ENCODE peak calls at places on chromosomes 11 and 22, in five cellular contexts. W is IMR-90, K is GM13977, Y is AG09319, Q is Peyer's patch. R is an unnamed sample.

GRCh38 chr11:43547900-43548381 is 132.6 kb upstream of the HSD17B12 start:
- DNase-seq in W (no peak), K (no peak), Y (no peak), Q (no peak), R (no peak)

GRCh38 chr22:19571207-19571795 is 47.1 kb upstream of the CLDN5 start:
- DNase-seq in W (peak; percentile 63), K (no peak), Y (no peak), Q (no peak), R (no peak)

GRCh38 chr22:31451709-31452571 is 37.7 kb downstream of the EIF4ENIF1 start:
- DNase-seq in W (peak; percentile 59), K (peak; percentile 24), Y (peak; percentile 12), Q (no peak), R (peak; percentile 41)

GRCh38 chr11:116874251-116874650 is 36.8 kb upstream of the APOA1 start:
- DNase-seq in W (peak; percentile 43), K (no peak), Y (no peak), Q (no peak), R (no peak)

GRCh38 chr11:123069878-123070821 is 8.2 kb upstream of the HSPA8 start:
- DNase-seq in W (no peak), K (peak; percentile 51), Y (no peak), Q (no peak), R (peak; percentile 49)

GRCh38 chr11:101127699-101128570 is 1.7 kb downstream of the PGR start:
- DNase-seq in W (no peak), K (peak; percentile 21), Y (no peak), Q (no peak), R (peak; percentile 27)

GRCh38 chr11:12950681-12951080 is 58.4 kb upstream of the RASSF10 start:
- DNase-seq in W (peak; percentile 43), K (no peak), Y (no peak), Q (no peak), R (no peak)

GRCh38 chr22:47376322-47376700 is 613.9 kb downstream of the TBC1D22A start:
- DNase-seq in W (no peak), K (no peak), Y (no peak), Q (no peak), R (no peak)

GRCh38 chr11:118924591-118925585 is 838 bp downstream of the BCL9L start:
- DNase-seq in W (peak; percentile 33), K (peak; percentile 87), Y (no peak), Q (peak; percentile 61), R (peak; percentile 83)

GRCh38 chr22:31488988-31489617 is 539 bp downstream of the EIF4ENIF1 start:
- DNase-seq in W (peak; percentile 7), K (peak; percentile 55), Y (no peak), Q (peak; percentile 46), R (peak; percentile 69)

GRCh38 chr22:24003887-24004286 is 1.4 kb downstream of the GSTT4 start:
- DNase-seq in W (no peak), K (peak; percentile 16), Y (no peak), Q (no peak), R (peak; percentile 27)

GRCh38 chr22:23527971-23528740 is 51.9 kb downstream of the IGLL1 start:
- DNase-seq in W (no peak), K (no peak), Y (no peak), Q (peak; percentile 36), R (no peak)

GRCh38 chr11:17013548-17014320 is 480 bp downstream of the PLEKHA7 start:
- DNase-seq in W (no peak), K (peak; percentile 67), Y (no peak), Q (no peak), R (peak; percentile 53)

GRCh38 chr11:116062129-116062525 is 557.9 kb upstream of the CADM1 start:
- DNase-seq in W (no peak), K (no peak), Y (no peak), Q (no peak), R (no peak)

GRCh38 chr11:105718641-105719040 is 108.8 kb downstream of the GRIA4 start:
- DNase-seq in W (no peak), K (no peak), Y (no peak), Q (no peak), R (no peak)

GRCh38 chr11:119055901-119056300 is 1.1 kb downstream of the HYOU1 start:
- DNase-seq in W (peak; percentile 37), K (no peak), Y (no peak), Q (no peak), R (no peak)

GRCh38 chr11:3753110-3753509 is 44.2 kb downstream of the NUP98 start:
- DNase-seq in W (no peak), K (no peak), Y (no peak), Q (no peak), R (no peak)

GRCh38 chr11:8617063-8617462 is 23.0 kb upstream of the STK33 start:
- DNase-seq in W (no peak), K (no peak), Y (no peak), Q (no peak), R (no peak)

GRCh38 chr11:11211186-11211585 is 141.9 kb downstream of the CSNK2A3 start:
- DNase-seq in W (no peak), K (no peak), Y (no peak), Q (no peak), R (no peak)

GRCh38 chr11:11208994-11209393 is 144.1 kb downstream of the CSNK2A3 start:
- DNase-seq in W (no peak), K (no peak), Y (no peak), Q (no peak), R (no peak)

GRCh38 chr11:11206457-11206856 is 146.6 kb downstream of the CSNK2A3 start:
- DNase-seq in W (no peak), K (no peak), Y (no peak), Q (no peak), R (no peak)

GRCh38 chr11:11209967-11210366 is 143.1 kb downstream of the CSNK2A3 start:
- DNase-seq in W (no peak), K (no peak), Y (no peak), Q (no peak), R (no peak)

DNA sequence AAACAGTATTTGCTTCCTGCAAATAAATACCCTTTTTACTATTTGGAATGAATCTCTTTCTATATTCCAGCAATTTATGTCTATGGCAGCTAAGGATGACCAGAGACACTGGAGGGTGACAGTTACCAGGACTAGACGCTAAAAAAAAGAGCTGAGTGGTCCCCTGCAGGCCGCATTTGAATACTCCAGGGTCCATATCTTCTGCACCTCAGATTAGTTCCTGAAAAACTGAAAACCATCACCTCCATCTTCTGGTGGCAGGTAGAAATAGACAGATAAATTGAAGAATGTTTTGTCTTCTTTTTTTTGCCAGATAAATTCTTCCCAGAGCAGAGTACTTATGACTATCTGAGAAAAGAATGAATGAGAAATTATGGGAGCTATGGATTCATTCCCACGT is 145.6 kb downstream of the CSNK2A3 start:
- DNase-seq in W (no peak), K (no peak), Y (no peak), Q (no peak), R (no peak)
- TF ChIP-seq CTCF in W (no peak), K (no peak), Y (no peak), Q (no peak), R (no peak)

GRCh38 chr11:63019506-63019905 is 3.9 kb upstream of the SLC22A8 start:
- DNase-seq in W (no peak), K (no peak), Y (no peak), Q (no peak), R (no peak)

GRCh38 chr11:63023415-63023814 is 7.8 kb upstream of the SLC22A8 start:
- DNase-seq in W (no peak), K (no peak), Y (no peak), Q (no peak), R (no peak)

GRCh38 chr11:63023851-63024648 is 8.4 kb upstream of the SLC22A8 start:
- DNase-seq in W (peak; percentile 61), K (peak; percentile 85), Y (peak; percentile 30), Q (peak; percentile 84), R (peak; percentile 85)

GRCh38 chr11:63022422-63022821 is 6.8 kb upstream of the SLC22A8 start:
- DNase-seq in W (no peak), K (no peak), Y (no peak), Q (no peak), R (no peak)

GRCh38 chr11:63020671-63021255 is 5.1 kb upstream of the SLC22A8 start:
- DNase-seq in W (no peak), K (no peak), Y (no peak), Q (no peak), R (no peak)
- TF ChIP-seq CTCF in W (peak; percentile 37), K (peak; percentile 57), Y (peak; percentile 37), Q (no peak), R (peak; percentile 41)

GRCh38 chr11:77557553-77557952 is 32.2 kb upstream of the AQP11 start:
- DNase-seq in W (peak; percentile 9), K (no peak), Y (no peak), Q (no peak), R (peak; percentile 30)
- TF ChIP-seq CTCF in W (no peak), K (peak; percentile 36), Y (no peak), Q (no peak), R (no peak)

GRCh38 chr11:132429685-132430084 is 1059.3 kb downstream of the NTM start:
- DNase-seq in W (no peak), K (no peak), Y (no peak), Q (no peak), R (no peak)

GRCh38 chr11:132427611-132428010 is 1057.2 kb downstream of the NTM start:
- DNase-seq in W (no peak), K (no peak), Y (no peak), Q (no peak), R (no peak)

GRCh38 chr11:132430352-132431091 is 1060.1 kb downstream of the NTM start:
- DNase-seq in W (no peak), K (no peak), Y (no peak), Q (no peak), R (no peak)
- TF ChIP-seq CTCF in W (no peak), K (no peak), Y (no peak), Q (no peak), R (no peak)

GRCh38 chr11:65617990-65618751 is 2.6 kb downstream of the PCNX3 start:
- DNase-seq in W (no peak), K (no peak), Y (no peak), Q (no peak), R (no peak)

GRCh38 chr11:65615950-65616574 is 486 bp downstream of the PCNX3 start:
- DNase-seq in W (no peak), K (peak; percentile 89), Y (no peak), Q (peak; percentile 52), R (peak; percentile 80)

GRCh38 chr11:65616575-65617001 is 1.0 kb downstream of the PCNX3 start:
- DNase-seq in W (no peak), K (no peak), Y (no peak), Q (no peak), R (no peak)

GRCh38 chr11:65618763-65619162 is 3.2 kb downstream of the PCNX3 start:
- DNase-seq in W (no peak), K (no peak), Y (no peak), Q (no peak), R (no peak)

GRCh38 chr11:65617136-65617850 is 1.7 kb downstream of the PCNX3 start:
- DNase-seq in W (no peak), K (no peak), Y (no peak), Q (no peak), R (no peak)
- TF ChIP-seq CTCF in W (no peak), K (no peak), Y (no peak), Q (no peak), R (no peak)

GRCh38 chr22:28106601-28107000 is 187.5 kb upstream of the PITPNB start:
- DNase-seq in W (no peak), K (no peak), Y (no peak), Q (no peak), R (no peak)

GRCh38 chr22:28105988-28106387 is 186.9 kb upstream of the PITPNB start:
- DNase-seq in W (no peak), K (no peak), Y (no peak), Q (no peak), R (no peak)

GRCh38 chr22:28111501-28111900 is 192.4 kb upstream of the PITPNB start:
- DNase-seq in W (no peak), K (no peak), Y (no peak), Q (no peak), R (no peak)

GRCh38 chr22:28112130-28112529 is 193.1 kb upstream of the PITPNB start:
- DNase-seq in W (no peak), K (no peak), Y (no peak), Q (no peak), R (no peak)

GRCh38 chr22:28108851-28109250 is 189.8 kb upstream of the PITPNB start:
- DNase-seq in W (no peak), K (no peak), Y (no peak), Q (no peak), R (no peak)
- TF ChIP-seq CTCF in W (no peak), K (no peak), Y (no peak), Q (no peak), R (no peak)

R was measured in GM13976.